ENCODE peak calls at places on chromosomes 1 and 21, in five cellular contexts. D, I, A, P and R are unnamed samples.

GRCh38 chr1:205991237-205991636 is 12.0 kb downstream of the RAB7B start:
- DNase-seq in A (peak), P (no peak), D (no peak), I (no peak), R (no peak)

GRCh38 chr1:155873860-155874259 is 14.5 kb downstream of the SYT11 start:
- DNase-seq in P (no peak), D (no peak), A (peak), I (no peak), R (no peak)

GRCh38 chr1:15038232-15039016 is 115.1 kb upstream of the TMEM51 start:
- DNase-seq in P (no peak), D (peak), I (no peak), A (no peak), R (no peak)

GRCh38 chr1:204207136-204207616 is 6.6 kb downstream of the GOLT1A start:
- DNase-seq in A (peak), I (peak), P (peak), D (peak), R (peak)

GRCh38 chr1:8571200-8571984 is 246.0 kb downstream of the RERE start:
- DNase-seq in A (peak), D (peak), P (no peak), I (peak), R (no peak)

GRCh38 chr21:14548751-14549150 is 2.6 kb upstream of the SAMSN1 start:
- DNase-seq in A (no peak), P (no peak), I (no peak), D (no peak), R (no peak)

GRCh38 chr1:115337633-115338456 is at the start of gene NGF:
- DNase-seq in P (peak), D (no peak), I (no peak), A (peak), R (peak)

GRCh38 chr1:25476186-25477097 is 45.7 kb downstream of the MACO1 start:
- DNase-seq in P (no peak), I (no peak), A (no peak), D (no peak), R (no peak)

GRCh38 chr1:21815724-21816311 is 3.8 kb downstream of the LDLRAD2 start:
- DNase-seq in P (peak), A (no peak), D (no peak), I (peak), R (peak)

DNA sequence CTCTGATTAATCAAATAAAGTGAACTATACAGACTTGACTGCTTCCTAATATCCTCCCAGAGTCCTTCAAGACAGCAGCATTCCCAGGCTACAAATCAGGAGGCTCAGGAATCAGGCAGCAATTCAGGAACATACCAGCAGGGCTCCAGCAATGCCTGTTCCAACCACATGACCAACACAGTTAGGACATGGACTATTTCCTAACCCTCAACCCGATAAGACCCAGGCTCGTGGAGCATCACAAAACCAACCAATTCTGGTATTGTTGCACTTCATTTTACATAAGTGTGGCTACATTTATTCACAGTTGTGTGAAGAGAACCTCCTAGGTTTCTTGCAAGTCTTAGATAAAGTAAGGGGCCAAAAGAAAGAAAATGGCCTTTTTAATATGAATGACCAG is 546.2 kb upstream of the ADGRL2 start:
- DNase-seq in D (no peak), A (no peak), I (no peak), P (no peak), R (no peak)
- TF ChIP-seq CTCF in D (no peak), A (peak), I (no peak), P (no peak), R (no peak)

DNA sequence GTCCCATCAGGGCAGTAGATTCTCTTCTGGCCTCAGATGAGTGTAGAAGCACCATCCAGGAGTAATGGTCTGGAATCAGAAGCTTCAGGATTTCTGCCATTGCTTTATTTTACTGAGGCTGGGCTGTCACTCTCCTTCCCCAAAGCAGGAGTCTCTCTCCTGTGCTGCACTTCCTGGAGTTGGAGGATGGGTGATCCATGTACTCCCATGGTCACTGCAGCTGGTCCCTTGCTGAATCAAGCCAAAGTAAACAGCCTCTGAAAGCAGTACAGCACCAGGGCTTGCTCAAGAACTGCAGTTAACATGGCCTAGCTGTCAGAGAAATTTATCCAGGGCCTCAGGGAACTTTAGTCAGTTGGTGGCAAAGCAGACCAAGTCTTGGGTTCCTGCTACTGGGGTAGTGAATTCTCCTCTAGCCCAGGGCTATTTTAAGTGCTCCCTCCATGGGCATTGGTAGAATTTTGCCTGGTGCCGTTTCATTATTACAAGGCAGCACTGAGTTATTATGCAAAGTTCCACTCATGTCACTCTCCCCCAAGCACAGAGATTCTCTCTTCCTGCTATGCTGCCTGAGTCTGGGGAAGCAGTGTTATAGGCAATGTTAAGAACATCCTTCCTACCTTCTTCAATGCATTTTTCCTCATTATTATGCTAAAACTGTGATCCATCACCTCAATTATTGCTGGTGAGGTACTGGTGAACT is 29.5 kb downstream of the DRAM2 start:
- DNase-seq in D (no peak), I (no peak), P (no peak), A (no peak), R (no peak)
- TF ChIP-seq CTCF in D (no peak), I (no peak), P (no peak), A (no peak), R (no peak)

GRCh38 chr21:32653326-32653901 is 41.2 kb upstream of the CFAP298 start:
- DNase-seq in P (no peak), D (peak), A (no peak), I (peak), R (peak)
- TF ChIP-seq CTCF in P (peak), D (peak), A (peak), I (peak), R (peak)

GRCh38 chr21:30072496-30072895 is 94.1 kb downstream of the CLDN17 start:
- DNase-seq in P (no peak), A (no peak), D (peak), I (no peak), R (no peak)
- TF ChIP-seq CTCF in P (peak), A (no peak), D (no peak), I (no peak), R (no peak)

GRCh38 chr1:113027449-113027848 is 45.5 kb upstream of the LRIG2 start:
- DNase-seq in P (no peak), I (no peak), D (no peak), A (no peak), R (no peak)

GRCh38 chr1:113018911-113019310 is 54.1 kb upstream of the LRIG2 start:
- DNase-seq in D (no peak), P (no peak), A (no peak), I (no peak), R (no peak)

GRCh38 chr1:113027008-113027407 is 46.0 kb upstream of the LRIG2 start:
- DNase-seq in P (no peak), A (no peak), I (no peak), D (no peak), R (no peak)

DNA sequence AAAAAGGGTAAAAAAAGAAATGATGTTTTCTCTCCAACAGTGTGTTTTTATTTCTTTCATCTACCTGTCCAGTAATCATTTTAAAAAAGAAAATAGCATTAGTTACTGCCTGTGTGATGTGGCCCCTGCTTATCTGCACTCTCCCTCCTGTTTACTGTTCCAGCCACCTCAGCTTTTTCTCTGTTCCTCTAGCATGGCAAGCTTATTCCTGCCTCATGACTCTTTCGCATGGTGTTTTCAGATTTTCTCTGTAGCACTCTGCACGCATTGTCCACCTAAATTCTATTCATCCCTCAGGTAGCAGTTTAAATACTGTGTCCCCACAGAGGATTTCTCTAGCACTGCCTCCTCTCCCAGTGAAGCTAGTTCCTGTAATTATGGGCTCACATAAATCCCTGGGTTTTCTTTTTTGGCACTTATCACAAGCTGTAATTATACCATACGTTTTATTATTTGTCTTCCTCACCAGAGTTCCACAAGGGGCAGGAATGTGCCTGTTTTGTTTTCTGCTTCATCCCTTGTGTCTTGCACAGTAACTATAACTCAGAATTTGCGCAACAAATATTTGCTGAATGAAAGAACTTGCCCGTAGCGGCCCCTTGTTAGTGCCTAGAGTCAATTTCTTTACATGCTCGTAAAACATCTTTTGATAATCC is 51.4 kb upstream of the LRIG2 start:
- DNase-seq in A (no peak), D (no peak), P (no peak), I (no peak), R (no peak)
- TF ChIP-seq CTCF in A (peak), D (no peak), P (no peak), I (no peak), R (no peak)

GRCh38 chr1:27940297-27940696 is 5.5 kb downstream of the SMPDL3B start:
- DNase-seq in I (peak), A (no peak), D (peak), P (peak), R (peak)
- TF ChIP-seq CTCF in I (peak), A (peak), D (peak), P (peak), R (peak)

DNA sequence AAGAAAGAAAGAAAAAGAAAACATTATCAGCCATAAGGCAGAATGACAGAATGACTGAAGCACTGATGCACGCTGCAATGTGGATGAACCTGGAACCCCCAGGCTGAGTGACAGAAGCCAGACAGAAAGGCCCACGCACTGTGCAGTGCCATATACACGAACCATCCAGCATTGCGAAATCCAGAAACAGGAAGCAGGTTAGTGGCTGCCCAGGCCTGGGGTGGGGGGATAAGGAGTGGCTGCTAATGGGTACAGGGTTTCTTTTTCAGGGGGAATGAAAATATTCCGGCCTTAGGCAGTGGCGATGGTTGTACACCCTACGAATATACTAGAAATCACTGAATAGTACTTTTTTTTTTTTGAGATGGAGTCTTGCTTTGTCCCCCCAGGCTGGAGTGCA is 57.0 kb downstream of the CHD5 start:
- DNase-seq in I (no peak), P (peak), A (no peak), D (no peak), R (no peak)
- TF ChIP-seq CTCF in I (no peak), P (no peak), A (no peak), D (no peak), R (no peak)

DNA sequence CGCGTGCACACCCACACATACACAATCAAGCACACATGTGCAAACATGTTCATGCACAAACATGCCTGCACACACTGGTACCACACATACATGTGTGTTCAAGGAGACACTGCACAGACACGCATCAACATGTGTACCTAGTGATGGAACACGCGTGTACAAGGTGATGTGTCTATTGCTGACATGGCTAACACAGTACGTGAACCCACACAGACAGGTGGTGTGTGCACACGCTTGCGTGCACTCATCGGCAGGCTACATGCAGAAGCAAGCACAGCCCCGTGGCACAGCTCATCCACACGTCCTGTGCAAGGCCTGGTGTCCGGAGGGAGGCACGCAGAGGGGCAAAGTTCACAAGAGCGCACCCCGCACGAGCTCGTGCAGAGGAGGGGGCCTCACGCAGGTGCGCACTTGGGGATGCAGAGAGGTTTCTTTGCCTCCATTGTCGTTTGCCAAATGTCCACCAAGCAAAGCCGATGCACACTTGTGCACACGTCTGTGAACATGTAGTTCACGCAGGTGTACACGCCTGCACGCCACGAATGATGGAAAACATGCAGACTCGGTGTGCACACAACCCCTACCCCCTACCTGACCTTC is 969 bp downstream of the ACAP3 start:
- DNase-seq in P (no peak), A (no peak), I (no peak), D (no peak), R (no peak)
- TF ChIP-seq CTCF in P (no peak), A (no peak), I (no peak), D (no peak), R (no peak)

DNA sequence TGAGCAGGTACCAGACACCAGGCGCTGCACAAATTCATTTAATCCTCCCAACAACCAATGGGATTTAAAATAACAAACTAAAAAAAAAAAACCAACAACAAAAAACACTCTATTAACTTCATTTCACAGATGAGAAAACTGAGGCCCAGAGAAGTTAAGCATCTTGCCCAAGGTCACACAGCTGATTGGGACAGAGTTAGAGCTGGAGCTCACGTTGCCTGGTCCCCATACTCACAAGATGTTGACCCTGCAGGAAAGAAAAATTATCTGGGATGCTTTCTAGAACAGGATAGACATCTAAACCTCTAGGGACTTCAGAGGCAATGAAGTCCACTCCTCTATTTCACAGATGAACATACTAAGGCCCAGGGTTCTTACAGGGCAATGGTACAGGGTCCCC is 175.3 kb downstream of the PSMG1 start:
- DNase-seq in D (no peak), P (no peak), I (no peak), A (no peak), R (no peak)
- TF ChIP-seq CTCF in D (no peak), P (no peak), I (no peak), A (no peak), R (no peak)

GRCh38 chr1:240295811-240296210 is 204.1 kb downstream of the FMN2 start:
- DNase-seq in D (no peak), A (no peak), I (no peak), P (no peak), R (no peak)
- TF ChIP-seq CTCF in D (no peak), A (peak), I (no peak), P (no peak), R (no peak)